ENCODE peak calls at places on chromosomes 6 and 20, in seven cellular contexts. Y, B, P, Q, I, Z and D are unnamed samples.

GRCh38 chr6:3333263-3333662 is 74.5 kb downstream of the PSMG4 start:
- DNase-seq in Y (no peak), B (no peak), P (no peak), Q (peak), I (no peak), Z (no peak), D (no peak)

GRCh38 chr6:167921831-167922230 is 75.6 kb upstream of the KIF25 start:
- DNase-seq in Y (no peak), B (no peak), P (no peak), Q (no peak), I (no peak), Z (no peak), D (no peak)

GRCh38 chr6:14520029-14520428 is 402.5 kb downstream of the CD83 start:
- DNase-seq in Y (peak), B (no peak), P (no peak), Q (no peak), I (no peak), Z (no peak), D (no peak)

GRCh38 chr20:41293269-41294037 is 24.1 kb downstream of the ZHX3 start:
- DNase-seq in Y (peak), B (no peak), P (no peak), Q (no peak), I (no peak), Z (no peak), D (no peak)

GRCh38 chr6:134560019-134560418 is 242.1 kb upstream of the SGK1 start:
- DNase-seq in Y (no peak), B (no peak), P (no peak), Q (no peak), I (no peak), Z (no peak), D (no peak)

GRCh38 chr20:32909896-32910571 is 51.3 kb downstream of the EFCAB8 start:
- DNase-seq in Y (no peak), B (no peak), P (no peak), Q (no peak), I (no peak), Z (no peak), D (no peak)

GRCh38 chr6:99501762-99502161 is 13.5 kb downstream of the USP45 start:
- DNase-seq in Y (no peak), B (no peak), P (no peak), Q (no peak), I (no peak), Z (no peak), D (no peak)

GRCh38 chr20:48921883-48922867 is 664 bp downstream of the ARFGEF2 start:
- DNase-seq in Y (peak), B (no peak), P (no peak), Q (no peak), I (peak), Z (peak), D (no peak)

GRCh38 chr6:11120273-11121005 is 8.9 kb upstream of the ERVFRD-1 start:
- DNase-seq in Y (no peak), B (no peak), P (no peak), Q (no peak), I (no peak), Z (no peak), D (no peak)

GRCh38 chr6:6494677-6495076 is 93.8 kb upstream of the LY86 start:
- DNase-seq in Y (peak), B (no peak), P (no peak), Q (peak), I (peak), Z (no peak), D (no peak)

GRCh38 chr6:162973975-162974374 is 246.2 kb downstream of the PACRG start:
- DNase-seq in Y (peak), B (peak), P (no peak), Q (no peak), I (no peak), Z (no peak), D (no peak)

GRCh38 chr20:24559114-24559513 is 89.7 kb downstream of the SYNDIG1 start:
- DNase-seq in Y (no peak), B (no peak), P (no peak), Q (no peak), I (no peak), Z (no peak), D (no peak)

GRCh38 chr6:398558-399078 is 7.1 kb downstream of the IRF4 start:
- DNase-seq in Y (no peak), B (no peak), P (no peak), Q (no peak), I (no peak), Z (no peak), D (no peak)